ENCODE peak calls at places on chromosomes 1 and 21, in ten cellular contexts. N is RWPE1, T is stomach, R is GM20000, H is esophagus squamous epithelium, B is coronary artery, U is BJ, Z is omental fat pad, G is breast epithelium, I is tibial nerve. Q is an unnamed sample.

GRCh38 chr1:100972185-100972584 is 53.4 kb downstream of the DPH5 start:
- DNase-seq in N (no peak), T (no peak), R (no peak), H (no peak), B (no peak), U (no peak), Z (no peak), G (no peak), I (no peak), Q (no peak)

GRCh38 chr1:84834419-84835064 is 58.5 kb downstream of the LPAR3 start:
- DNase-seq in N (peak), T (no peak), R (no peak), H (no peak), B (no peak), U (no peak), Z (no peak), G (no peak), I (no peak), Q (no peak)

GRCh38 chr1:155609515-155610256 is at the start of gene MSTO1:
- DNase-seq in N (peak), T (peak), R (peak), H (peak), B (peak), U (peak), Z (peak), G (peak), I (peak), Q (peak)

GRCh38 chr1:155062702-155063411 is 683 bp upstream of the EFNA4 start:
- DNase-seq in N (no peak), T (peak), R (peak), H (no peak), B (no peak), U (no peak), Z (no peak), G (peak), I (peak), Q (peak)

GRCh38 chr1:25744636-25745425 is 55.2 kb upstream of the SELENON start:
- DNase-seq in N (no peak), T (no peak), R (no peak), H (no peak), B (no peak), U (no peak), Z (no peak), G (no peak), I (no peak), Q (no peak)

GRCh38 chr1:114702699-114703098 is 7.4 kb upstream of the AMPD1 start:
- DNase-seq in N (no peak), T (no peak), R (peak), H (no peak), B (no peak), U (no peak), Z (no peak), G (no peak), I (no peak), Q (no peak)

GRCh38 chr21:38843806-38844479 is 38.2 kb downstream of the ETS2 start:
- DNase-seq in N (no peak), T (no peak), R (no peak), H (no peak), B (no peak), U (no peak), Z (no peak), G (no peak), I (no peak), Q (no peak)

GRCh38 chr1:150876111-150876434 is 326 bp downstream of the ARNT start:
- DNase-seq in N (peak), T (peak), R (peak), H (no peak), B (no peak), U (no peak), Z (no peak), G (peak), I (peak), Q (no peak)

GRCh38 chr1:155173478-155174333 is at the start of gene TRIM46:
- DNase-seq in N (peak), T (peak), R (peak), H (no peak), B (peak), U (no peak), Z (no peak), G (peak), I (no peak), Q (peak)

GRCh38 chr1:218674280-218674773 is 329.2 kb downstream of the TGFB2 start:
- DNase-seq in N (peak), T (no peak), R (no peak), H (no peak), B (no peak), U (peak), Z (no peak), G (no peak), I (peak), Q (no peak)

GRCh38 chr1:117682372-117682771 is 76.5 kb downstream of the TENT5C start:
- DNase-seq in N (no peak), T (no peak), R (no peak), H (no peak), B (no peak), U (no peak), Z (no peak), G (no peak), I (no peak), Q (no peak)

GRCh38 chr1:91123773-91124172 is 101.9 kb upstream of the ZNF644 start:
- DNase-seq in N (no peak), T (no peak), R (no peak), H (no peak), B (no peak), U (no peak), Z (no peak), G (no peak), I (no peak), Q (no peak)

GRCh38 chr1:108053291-108054023 is 88.5 kb upstream of the VAV3 start:
- DNase-seq in N (no peak), T (no peak), R (no peak), H (no peak), B (no peak), U (no peak), Z (no peak), G (no peak), I (no peak), Q (no peak)

GRCh38 chr1:203183828-203184227 is 2.7 kb downstream of the CHI3L1 start:
- DNase-seq in N (no peak), T (no peak), R (no peak), H (no peak), B (no peak), U (no peak), Z (no peak), G (no peak), I (no peak), Q (no peak)

GRCh38 chr1:42210421-42211133 is 46.0 kb upstream of the GUCA2A start:
- DNase-seq in N (no peak), T (no peak), R (no peak), H (no peak), B (no peak), U (no peak), Z (no peak), G (no peak), I (no peak), Q (no peak)

GRCh38 chr1:175423605-175424004 is 231.0 kb upstream of the KIAA0040 start:
- DNase-seq in N (no peak), T (no peak), R (no peak), H (no peak), B (no peak), U (no peak), Z (no peak), G (no peak), I (no peak), Q (no peak)

GRCh38 chr1:81186271-81186670 is 614.5 kb upstream of the ADGRL2 start:
- DNase-seq in N (peak), T (no peak), R (no peak), H (no peak), B (no peak), U (no peak), Z (no peak), G (no peak), I (no peak), Q (no peak)

GRCh38 chr1:241627453-241628329 is 12.5 kb downstream of the CHML start:
- DNase-seq in N (no peak), T (no peak), R (peak), H (no peak), B (no peak), U (no peak), Z (no peak), G (no peak), I (no peak), Q (no peak)

GRCh38 chr1:114369930-114370329 is 141.1 kb downstream of the TRIM33 start:
- DNase-seq in N (no peak), T (no peak), R (no peak), H (no peak), B (no peak), U (peak), Z (no peak), G (no peak), I (no peak), Q (no peak)

GRCh38 chr1:212161231-212161781 is 123.9 kb upstream of the PPP2R5A start:
- DNase-seq in N (peak), T (no peak), R (no peak), H (no peak), B (no peak), U (peak), Z (no peak), G (no peak), I (no peak), Q (peak)

GRCh38 chr1:20426923-20427322 is 59.1 kb downstream of the CAMK2N1 start:
- DNase-seq in N (peak), T (no peak), R (no peak), H (no peak), B (no peak), U (peak), Z (no peak), G (peak), I (no peak), Q (no peak)

GRCh38 chr1:54300395-54300794 is 100.4 kb downstream of the MRPL37 start:
- DNase-seq in N (no peak), T (no peak), R (no peak), H (no peak), B (no peak), U (no peak), Z (no peak), G (no peak), I (no peak), Q (no peak)

GRCh38 chr1:87795615-87796337 is 467.1 kb downstream of the LMO4 start:
- DNase-seq in N (no peak), T (no peak), R (no peak), H (no peak), B (no peak), U (no peak), Z (no peak), G (no peak), I (no peak), Q (no peak)

GRCh38 chr1:68484618-68485017 is 12.3 kb downstream of the DEPDC1 start:
- DNase-seq in N (no peak), T (no peak), R (no peak), H (no peak), B (no peak), U (no peak), Z (no peak), G (no peak), I (no peak), Q (no peak)

GRCh38 chr1:229834230-229834629 is 208.2 kb downstream of the URB2 start:
- DNase-seq in N (no peak), T (no peak), R (no peak), H (no peak), B (no peak), U (no peak), Z (no peak), G (no peak), I (no peak), Q (no peak)

GRCh38 chr1:44791364-44791801 is 3.4 kb upstream of the BEST4 start:
- DNase-seq in N (no peak), T (no peak), R (no peak), H (no peak), B (no peak), U (no peak), Z (no peak), G (no peak), I (no peak), Q (no peak)

GRCh38 chr1:30060738-30061137 is 662.6 kb downstream of the MATN1 start:
- DNase-seq in N (no peak), T (no peak), R (no peak), H (no peak), B (no peak), U (no peak), Z (no peak), G (no peak), I (no peak), Q (no peak)

GRCh38 chr1:21524686-21525339 is 15.6 kb downstream of the ALPL start:
- DNase-seq in N (no peak), T (peak), R (no peak), H (no peak), B (no peak), U (no peak), Z (no peak), G (no peak), I (no peak), Q (no peak)

GRCh38 chr1:220769205-220769604 is 17.5 kb upstream of the MTARC1 start:
- DNase-seq in N (no peak), T (no peak), R (no peak), H (no peak), B (no peak), U (no peak), Z (no peak), G (no peak), I (no peak), Q (no peak)
- TF ChIP-seq CTCF in N (no peak), T (no peak), R (no peak), H (no peak), B (no peak), U (no peak), Z (no peak), G (no peak), I (no peak), Q (no peak)

DNA sequence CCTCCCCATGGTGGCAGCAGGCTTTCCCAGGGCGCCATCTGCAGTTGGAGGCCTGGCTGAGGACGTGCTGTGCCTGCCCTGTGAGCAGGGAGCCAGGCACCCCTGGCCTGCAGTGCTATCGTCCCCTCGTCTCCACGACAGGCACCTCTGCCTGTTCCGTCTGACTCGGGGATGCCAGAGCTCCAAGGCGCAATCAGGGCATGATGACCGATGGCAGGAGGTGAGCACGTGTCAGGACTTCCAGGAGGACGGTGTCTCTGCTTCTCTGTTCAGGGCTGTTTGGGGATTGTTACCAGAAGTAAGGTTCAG is 125.2 kb downstream of the PCBP3 start:
- DNase-seq in N (no peak), T (no peak), R (no peak), H (no peak), B (no peak), U (no peak), Z (no peak), G (no peak), I (no peak), Q (no peak)
- TF ChIP-seq CTCF in N (no peak), T (no peak), R (no peak), H (no peak), B (no peak), U (peak), Z (no peak), G (no peak), I (no peak), Q (peak)

GRCh38 chr1:31976401-31976800 is 37.3 kb upstream of the KHDRBS1 start:
- DNase-seq in N (peak), T (no peak), R (no peak), H (no peak), B (no peak), U (no peak), Z (no peak), G (no peak), I (no peak), Q (no peak)

GRCh38 chr1:31978853-31979400 is 34.7 kb upstream of the KHDRBS1 start:
- DNase-seq in N (no peak), T (no peak), R (no peak), H (no peak), B (no peak), U (no peak), Z (no peak), G (no peak), I (no peak), Q (no peak)

GRCh38 chr1:31980835-31981782 is 32.6 kb upstream of the KHDRBS1 start:
- DNase-seq in N (no peak), T (no peak), R (no peak), H (no peak), B (no peak), U (no peak), Z (no peak), G (no peak), I (no peak), Q (peak)

GRCh38 chr1:31981976-31982375 is 31.7 kb upstream of the KHDRBS1 start:
- DNase-seq in N (no peak), T (no peak), R (no peak), H (no peak), B (no peak), U (no peak), Z (no peak), G (no peak), I (no peak), Q (no peak)

GRCh38 chr1:31977361-31978131 is 36.1 kb upstream of the KHDRBS1 start:
- DNase-seq in N (peak), T (no peak), R (no peak), H (no peak), B (no peak), U (peak), Z (no peak), G (no peak), I (no peak), Q (no peak)
- TF ChIP-seq CTCF in N (peak), T (no peak), R (no peak), H (peak), B (no peak), U (peak), Z (no peak), G (peak), I (peak), Q (peak)

DNA sequence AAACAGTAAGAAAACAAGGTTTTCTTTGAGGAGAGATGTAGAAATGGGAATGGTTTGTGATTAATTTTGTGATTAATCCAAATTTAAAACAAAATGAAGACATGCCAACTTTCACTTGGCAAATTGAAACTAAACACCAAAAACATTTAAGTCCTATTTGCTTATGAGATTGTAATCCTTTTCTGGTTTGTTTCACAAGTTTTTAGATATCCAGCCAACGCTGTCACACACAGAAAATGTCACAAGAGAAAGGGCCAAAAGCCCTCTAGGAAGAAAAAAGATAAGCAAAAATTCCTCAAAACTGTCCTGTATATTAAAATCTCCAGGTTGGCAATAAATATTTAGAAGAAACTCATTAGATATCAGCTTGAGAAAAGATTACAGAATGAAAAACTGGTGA is 2.5 kb downstream of the USH2A start:
- DNase-seq in N (no peak), T (no peak), R (no peak), H (no peak), B (no peak), U (no peak), Z (no peak), G (no peak), I (no peak), Q (no peak)
- TF ChIP-seq CTCF in N (no peak), T (no peak), R (no peak), H (no peak), B (no peak), U (no peak), Z (no peak), G (no peak), I (no peak), Q (no peak)

DNA sequence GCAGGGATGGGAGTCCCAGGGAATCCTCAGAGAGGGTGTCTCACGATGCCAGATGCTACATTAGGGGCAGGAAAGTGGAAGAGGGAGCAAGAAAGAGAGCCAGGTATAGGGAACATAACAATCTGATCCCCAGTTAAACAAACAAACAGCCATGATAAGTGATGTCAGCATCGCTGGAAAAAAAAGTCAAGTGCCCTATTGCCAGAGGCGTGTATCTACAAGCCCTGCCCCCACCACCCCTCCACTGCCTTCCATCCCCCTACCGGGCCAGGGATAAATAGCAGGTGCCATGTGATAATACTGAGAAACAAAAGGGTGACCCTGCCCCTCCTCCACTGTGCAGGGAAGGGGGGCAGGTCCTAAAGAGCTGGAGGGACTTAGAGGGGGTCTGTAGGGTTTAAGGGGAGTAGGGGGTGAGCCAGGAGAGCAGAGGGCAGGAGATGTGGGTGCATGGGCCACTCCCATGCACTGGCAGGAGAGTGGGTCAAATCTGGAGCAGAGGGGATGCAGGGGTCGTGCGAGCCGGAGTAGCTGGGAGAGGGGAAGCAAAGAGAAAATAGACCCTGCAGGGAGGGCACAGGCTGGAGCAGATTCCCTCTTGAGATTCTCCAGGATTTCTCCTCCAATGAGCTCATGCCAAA is 3.4 kb downstream of the SLC26A9 start:
- DNase-seq in N (peak), T (peak), R (no peak), H (no peak), B (no peak), U (no peak), Z (no peak), G (no peak), I (no peak), Q (no peak)
- TF ChIP-seq CTCF in N (no peak), T (no peak), R (no peak), H (peak), B (no peak), U (no peak), Z (no peak), G (no peak), I (no peak), Q (no peak)

GRCh38 chr1:38446936-38447335 is 400.3 kb upstream of the POU3F1 start:
- DNase-seq in N (no peak), T (no peak), R (no peak), H (no peak), B (no peak), U (no peak), Z (no peak), G (no peak), I (no peak), Q (no peak)
- TF ChIP-seq CTCF in N (no peak), T (no peak), R (no peak), H (no peak), B (no peak), U (no peak), Z (no peak), G (no peak), I (no peak), Q (no peak)